ENCODE peak calls at places on chromosomes 6 and 20, in eight cellular contexts. One of them, this sample, is unnamed.

GRCh38 chr20:64078934-64079272 is 415 bp downstream of the RGS19 start:
- DNase-seq in heart right ventricle: no peak
- DNase-seq in breast epithelium: no peak
- DNase-seq in cardiac muscle cell: no peak
- DNase-seq in prostate gland: no peak
- DNase-seq in CD4-positive, CD25-positive, alpha-beta regulatory T cell: no peak
- DNase-seq in small intestine: no peak
- DNase-seq in psoas muscle: no peak
- DNase-seq in this sample: no peak

GRCh38 chr6:139522471-139523220 is 148.2 kb upstream of the CITED2 start:
- DNase-seq in heart right ventricle: no peak
- DNase-seq in breast epithelium: no peak
- DNase-seq in cardiac muscle cell: peak; percentile 47
- DNase-seq in prostate gland: no peak
- DNase-seq in CD4-positive, CD25-positive, alpha-beta regulatory T cell: no peak
- DNase-seq in small intestine: no peak
- DNase-seq in psoas muscle: no peak
- DNase-seq in this sample: no peak

GRCh38 chr6:139597781-139598368 is 223.4 kb upstream of the CITED2 start:
- DNase-seq in heart right ventricle: peak; percentile 38
- DNase-seq in breast epithelium: peak; percentile 79
- DNase-seq in cardiac muscle cell: peak; percentile 99
- DNase-seq in prostate gland: peak; percentile 32
- DNase-seq in CD4-positive, CD25-positive, alpha-beta regulatory T cell: no peak
- DNase-seq in small intestine: peak; percentile 95
- DNase-seq in psoas muscle: peak; percentile 77
- DNase-seq in this sample: no peak

GRCh38 chr6:227074-227782 is 65.1 kb upstream of the DUSP22 start:
- DNase-seq in heart right ventricle: no peak
- DNase-seq in breast epithelium: peak; percentile 10
- DNase-seq in cardiac muscle cell: no peak
- DNase-seq in prostate gland: no peak
- DNase-seq in CD4-positive, CD25-positive, alpha-beta regulatory T cell: no peak
- DNase-seq in small intestine: no peak
- DNase-seq in psoas muscle: no peak
- DNase-seq in this sample: no peak

GRCh38 chr6:52663120-52663934 is 7.6 kb upstream of the TMEM14A start:
- DNase-seq in heart right ventricle: peak; percentile 60
- DNase-seq in breast epithelium: peak; percentile 35
- DNase-seq in cardiac muscle cell: peak; percentile 88
- DNase-seq in prostate gland: peak; percentile 46
- DNase-seq in CD4-positive, CD25-positive, alpha-beta regulatory T cell: peak; percentile 87
- DNase-seq in small intestine: peak; percentile 84
- DNase-seq in psoas muscle: no peak
- DNase-seq in this sample: peak; percentile 76

GRCh38 chr20:38883081-38883980 is 42.9 kb upstream of the FAM83D start:
- DNase-seq in heart right ventricle: peak; percentile 30
- DNase-seq in breast epithelium: no peak
- DNase-seq in cardiac muscle cell: peak; percentile 36
- DNase-seq in prostate gland: no peak
- DNase-seq in CD4-positive, CD25-positive, alpha-beta regulatory T cell: no peak
- DNase-seq in small intestine: no peak
- DNase-seq in psoas muscle: no peak
- DNase-seq in this sample: no peak

GRCh38 chr20:10179574-10180298 is 38.9 kb upstream of the SNAP25 start:
- DNase-seq in heart right ventricle: no peak
- DNase-seq in breast epithelium: no peak
- DNase-seq in cardiac muscle cell: peak; percentile 9
- DNase-seq in prostate gland: no peak
- DNase-seq in CD4-positive, CD25-positive, alpha-beta regulatory T cell: no peak
- DNase-seq in small intestine: no peak
- DNase-seq in psoas muscle: no peak
- DNase-seq in this sample: no peak

GRCh38 chr6:137588472-137588871 is 94.3 kb upstream of the OLIG3 start:
- DNase-seq in heart right ventricle: no peak
- DNase-seq in breast epithelium: no peak
- DNase-seq in cardiac muscle cell: no peak
- DNase-seq in prostate gland: no peak
- DNase-seq in CD4-positive, CD25-positive, alpha-beta regulatory T cell: no peak
- DNase-seq in small intestine: peak; percentile 31
- DNase-seq in psoas muscle: no peak
- DNase-seq in this sample: no peak

GRCh38 chr20:33674294-33675126 is at the start of gene NECAB3:
- DNase-seq in heart right ventricle: peak; percentile 83
- DNase-seq in breast epithelium: no peak
- DNase-seq in cardiac muscle cell: peak; percentile 79
- DNase-seq in prostate gland: peak; percentile 83
- DNase-seq in CD4-positive, CD25-positive, alpha-beta regulatory T cell: peak; percentile 51
- DNase-seq in small intestine: peak; percentile 85
- DNase-seq in psoas muscle: peak; percentile 91
- DNase-seq in this sample: peak; percentile 31

GRCh38 chr6:14440891-14441358 is 323.4 kb downstream of the CD83 start:
- DNase-seq in heart right ventricle: no peak
- DNase-seq in breast epithelium: no peak
- DNase-seq in cardiac muscle cell: no peak
- DNase-seq in prostate gland: no peak
- DNase-seq in CD4-positive, CD25-positive, alpha-beta regulatory T cell: no peak
- DNase-seq in small intestine: no peak
- DNase-seq in psoas muscle: no peak
- DNase-seq in this sample: no peak

DNA sequence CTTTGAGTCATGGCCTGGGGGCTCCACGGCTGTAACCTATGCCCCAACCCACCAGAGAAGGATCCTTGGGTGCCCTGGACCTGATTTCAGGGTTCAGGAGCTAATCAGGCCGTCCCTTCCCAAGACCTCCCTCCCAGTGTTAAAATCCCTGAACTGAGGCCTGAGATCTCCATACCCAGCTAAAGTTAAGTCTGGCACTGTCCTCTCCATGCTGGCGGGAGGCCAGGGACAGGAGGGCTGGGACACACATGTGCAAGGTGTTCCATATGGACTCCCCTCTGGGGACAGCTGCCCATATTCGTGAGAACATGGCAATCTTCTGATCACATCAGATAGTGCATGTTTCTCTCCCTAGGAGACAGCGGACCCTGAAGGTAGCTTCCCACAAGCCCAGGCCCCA is 11.5 kb upstream of the TREML4 start:
- DNase-seq in heart right ventricle: no peak
- DNase-seq in breast epithelium: no peak
- DNase-seq in cardiac muscle cell: no peak
- DNase-seq in prostate gland: no peak
- DNase-seq in CD4-positive, CD25-positive, alpha-beta regulatory T cell: no peak
- DNase-seq in small intestine: no peak
- DNase-seq in psoas muscle: no peak
- DNase-seq in this sample: no peak
- H3K36me3 ChIP-seq in heart right ventricle: no peaks in the 10 kb centered on the region
- H3K36me3 ChIP-seq in breast epithelium: no peaks in the 10 kb centered on the region
- H3K36me3 ChIP-seq in cardiac muscle cell: no peaks in the 10 kb centered on the region
- H3K36me3 ChIP-seq in prostate gland: no peaks in the 10 kb centered on the region
- H3K36me3 ChIP-seq in CD4-positive, CD25-positive, alpha-beta regulatory T cell: no peaks in the 10 kb centered on the region
- H3K36me3 ChIP-seq in small intestine: no peaks in the 10 kb centered on the region
- H3K36me3 ChIP-seq in psoas muscle: no peaks in the 10 kb centered on the region
- H3K36me3 ChIP-seq in this sample: no peaks in the 10 kb centered on the region

GRCh38 chr20:21681219-21681931 is 24.1 kb upstream of the PAX1 start:
- DNase-seq in heart right ventricle: no peak
- DNase-seq in breast epithelium: no peak
- DNase-seq in cardiac muscle cell: no peak
- DNase-seq in prostate gland: no peak
- DNase-seq in CD4-positive, CD25-positive, alpha-beta regulatory T cell: no peak
- DNase-seq in small intestine: no peak
- DNase-seq in psoas muscle: peak; percentile 78
- DNase-seq in this sample: no peak

GRCh38 chr20:21682576-21682975 is 22.9 kb upstream of the PAX1 start:
- DNase-seq in heart right ventricle: no peak
- DNase-seq in breast epithelium: no peak
- DNase-seq in cardiac muscle cell: no peak
- DNase-seq in prostate gland: no peak
- DNase-seq in CD4-positive, CD25-positive, alpha-beta regulatory T cell: no peak
- DNase-seq in small intestine: no peak
- DNase-seq in psoas muscle: peak; percentile 62
- DNase-seq in this sample: no peak

GRCh38 chr20:21684671-21685070 is 20.8 kb upstream of the PAX1 start:
- DNase-seq in heart right ventricle: no peak
- DNase-seq in breast epithelium: no peak
- DNase-seq in cardiac muscle cell: no peak
- DNase-seq in prostate gland: no peak
- DNase-seq in CD4-positive, CD25-positive, alpha-beta regulatory T cell: no peak
- DNase-seq in small intestine: no peak
- DNase-seq in psoas muscle: no peak
- DNase-seq in this sample: no peak

GRCh38 chr20:21677781-21678180 is 27.7 kb upstream of the PAX1 start:
- DNase-seq in heart right ventricle: no peak
- DNase-seq in breast epithelium: no peak
- DNase-seq in cardiac muscle cell: no peak
- DNase-seq in prostate gland: no peak
- DNase-seq in CD4-positive, CD25-positive, alpha-beta regulatory T cell: no peak
- DNase-seq in small intestine: no peak
- DNase-seq in psoas muscle: no peak
- DNase-seq in this sample: no peak

DNA sequence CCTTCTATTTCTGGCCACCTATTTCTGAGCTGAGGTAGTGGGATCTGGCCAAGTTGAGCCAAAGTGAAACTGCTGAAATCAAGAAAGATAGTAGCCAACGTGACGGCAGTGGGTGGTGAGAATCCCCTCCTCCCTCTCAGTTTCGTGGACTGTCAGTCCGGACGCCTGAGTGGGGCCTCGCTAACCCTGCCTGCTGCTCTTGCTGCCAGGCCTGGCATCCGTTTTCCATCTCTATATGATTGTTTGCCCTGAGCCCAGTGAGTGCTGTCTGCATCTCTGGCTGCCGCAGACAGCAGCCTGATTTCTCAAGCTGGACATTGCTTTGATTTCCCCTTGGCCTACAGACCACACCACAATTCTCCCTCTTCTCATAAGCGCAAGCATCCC is 23.5 kb upstream of the PAX1 start:
- DNase-seq in heart right ventricle: no peak
- DNase-seq in breast epithelium: no peak
- DNase-seq in cardiac muscle cell: no peak
- DNase-seq in prostate gland: no peak
- DNase-seq in CD4-positive, CD25-positive, alpha-beta regulatory T cell: no peak
- DNase-seq in small intestine: no peak
- DNase-seq in psoas muscle: no peak
- DNase-seq in this sample: no peak
- H3K4me3 ChIP-seq in heart right ventricle: no peak overlapping the region
- H3K4me3 ChIP-seq in breast epithelium: no peak overlapping the region
- H3K4me3 ChIP-seq in cardiac muscle cell: no peak overlapping the region
- H3K4me3 ChIP-seq in prostate gland: no peak overlapping the region
- H3K4me3 ChIP-seq in CD4-positive, CD25-positive, alpha-beta regulatory T cell: no peak overlapping the region
- H3K4me3 ChIP-seq in small intestine: no peak overlapping the region
- H3K4me3 ChIP-seq in psoas muscle: peak overlapping the region; percentile 26
- H3K4me3 ChIP-seq in this sample: no peak overlapping the region

GRCh38 chr6:89792881-89793280 is 26.7 kb downstream of the MDN1 start:
- DNase-seq in heart right ventricle: no peak
- DNase-seq in breast epithelium: no peak
- DNase-seq in cardiac muscle cell: peak; percentile 38
- DNase-seq in prostate gland: no peak
- DNase-seq in CD4-positive, CD25-positive, alpha-beta regulatory T cell: peak; percentile 65
- DNase-seq in small intestine: peak; percentile 57
- DNase-seq in psoas muscle: no peak
- DNase-seq in this sample: no peak
- H3K27ac ChIP-seq in heart right ventricle: peak overlapping the region; percentile 61
- H3K27ac ChIP-seq in breast epithelium: no peak overlapping the region
- H3K27ac ChIP-seq in cardiac muscle cell: no peak overlapping the region
- H3K27ac ChIP-seq in prostate gland: no peak overlapping the region
- H3K27ac ChIP-seq in CD4-positive, CD25-positive, alpha-beta regulatory T cell: no peak overlapping the region
- H3K27ac ChIP-seq in small intestine: no peak overlapping the region
- H3K27ac ChIP-seq in psoas muscle: peak overlapping the region; percentile 75
- H3K27ac ChIP-seq in this sample: no peak overlapping the region

GRCh38 chr6:149727793-149728498 is 10.0 kb upstream of the LATS1 start:
- DNase-seq in heart right ventricle: no peak
- DNase-seq in breast epithelium: no peak
- DNase-seq in cardiac muscle cell: no peak
- DNase-seq in prostate gland: no peak
- DNase-seq in CD4-positive, CD25-positive, alpha-beta regulatory T cell: peak; percentile 39
- DNase-seq in small intestine: no peak
- DNase-seq in psoas muscle: no peak
- DNase-seq in this sample: no peak

GRCh38 chr6:149728499-149729234 is 10.8 kb upstream of the LATS1 start:
- DNase-seq in heart right ventricle: no peak
- DNase-seq in breast epithelium: no peak
- DNase-seq in cardiac muscle cell: no peak
- DNase-seq in prostate gland: no peak
- DNase-seq in CD4-positive, CD25-positive, alpha-beta regulatory T cell: no peak
- DNase-seq in small intestine: peak; percentile 68
- DNase-seq in psoas muscle: no peak
- DNase-seq in this sample: no peak

GRCh38 chr6:149734915-149735314 is 11.4 kb downstream of the NUP43 start:
- DNase-seq in heart right ventricle: no peak
- DNase-seq in breast epithelium: no peak
- DNase-seq in cardiac muscle cell: no peak
- DNase-seq in prostate gland: no peak
- DNase-seq in CD4-positive, CD25-positive, alpha-beta regulatory T cell: no peak
- DNase-seq in small intestine: no peak
- DNase-seq in psoas muscle: no peak
- DNase-seq in this sample: no peak

GRCh38 chr6:149733321-149733720 is 13.0 kb downstream of the NUP43 start:
- DNase-seq in heart right ventricle: no peak
- DNase-seq in breast epithelium: no peak
- DNase-seq in cardiac muscle cell: no peak
- DNase-seq in prostate gland: no peak
- DNase-seq in CD4-positive, CD25-positive, alpha-beta regulatory T cell: no peak
- DNase-seq in small intestine: no peak
- DNase-seq in psoas muscle: no peak
- DNase-seq in this sample: no peak
- H3K36me3 ChIP-seq in heart right ventricle: peaks cover 100% of the 10 kb centered on the region
- H3K36me3 ChIP-seq in breast epithelium: peaks cover 10% of the 10 kb centered on the region
- H3K36me3 ChIP-seq in cardiac muscle cell: peaks cover 37% of the 10 kb centered on the region
- H3K36me3 ChIP-seq in prostate gland: no peaks in the 10 kb centered on the region
- H3K36me3 ChIP-seq in CD4-positive, CD25-positive, alpha-beta regulatory T cell: peaks cover 74% of the 10 kb centered on the region
- H3K36me3 ChIP-seq in small intestine: peaks cover 13% of the 10 kb centered on the region
- H3K36me3 ChIP-seq in psoas muscle: peaks cover 19% of the 10 kb centered on the region
- H3K36me3 ChIP-seq in this sample: peaks cover 11% of the 10 kb centered on the region

DNA sequence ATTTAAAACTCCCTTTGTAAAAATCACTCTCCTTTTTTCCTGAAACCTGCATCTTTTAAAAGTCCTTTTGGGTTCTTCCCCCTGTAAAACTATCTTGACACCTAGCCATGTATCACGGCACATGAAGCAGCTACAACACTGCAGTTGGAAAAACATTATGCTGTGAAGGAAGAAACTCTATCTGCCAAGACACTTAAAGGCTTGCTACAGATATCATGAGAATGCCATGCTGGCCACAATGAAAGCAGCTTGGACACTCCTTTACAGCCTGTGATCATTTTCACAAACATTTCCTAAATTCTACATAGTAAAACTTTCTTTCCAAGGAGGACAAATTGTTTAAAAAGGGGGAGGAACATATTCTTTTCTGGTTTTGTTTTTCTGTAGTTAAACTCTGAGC is 31.8 kb downstream of the CNKSR3 start:
- DNase-seq in heart right ventricle: no peak
- DNase-seq in breast epithelium: no peak
- DNase-seq in cardiac muscle cell: no peak
- DNase-seq in prostate gland: no peak
- DNase-seq in CD4-positive, CD25-positive, alpha-beta regulatory T cell: no peak
- DNase-seq in small intestine: no peak
- DNase-seq in psoas muscle: no peak
- DNase-seq in this sample: no peak
- H3K4me3 ChIP-seq in heart right ventricle: peak overlapping the region; percentile 9
- H3K4me3 ChIP-seq in breast epithelium: no peak overlapping the region
- H3K4me3 ChIP-seq in cardiac muscle cell: no peak overlapping the region
- H3K4me3 ChIP-seq in prostate gland: no peak overlapping the region
- H3K4me3 ChIP-seq in CD4-positive, CD25-positive, alpha-beta regulatory T cell: no peak overlapping the region
- H3K4me3 ChIP-seq in small intestine: no peak overlapping the region
- H3K4me3 ChIP-seq in psoas muscle: no peak overlapping the region
- H3K4me3 ChIP-seq in this sample: no peak overlapping the region